ENCODE peak calls at places on chromosomes 16 and 17, in eight cellular contexts. One of them, this sample, is unnamed.
A peak's percentile ranks its signal among the peaks of the same experiment; 100 is the strongest.

GRCh38 chr16:86649875-86650274 is 71.5 kb downstream of the FOXL1 start:
- DNase-seq in endothelial cell of umbilical vein: no peak
- DNase-seq in H1: no peak
- DNase-seq in HepG2: no peak
- DNase-seq in GM12878: no peak
- DNase-seq in K562: no peak
- DNase-seq in HCT116: no peak
- DNase-seq in SK-N-SH: no peak
- DNase-seq in this sample: no peak

GRCh38 chr17:41962768-41963434 is 3.7 kb upstream of the CNP start:
- DNase-seq in GM12878: no peak
- DNase-seq in endothelial cell of umbilical vein: peak; percentile 64
- DNase-seq in H1: peak; percentile 66
- DNase-seq in SK-N-SH: peak; percentile 87
- DNase-seq in K562: peak; percentile 78
- DNase-seq in HepG2: peak; percentile 74
- DNase-seq in HCT116: peak; percentile 33
- DNase-seq in this sample: no peak

GRCh38 chr17:606501-607243 is 108.0 kb downstream of the VPS53 start:
- DNase-seq in SK-N-SH: no peak
- DNase-seq in HepG2: no peak
- DNase-seq in HCT116: no peak
- DNase-seq in GM12878: no peak
- DNase-seq in K562: no peak
- DNase-seq in H1: no peak
- DNase-seq in endothelial cell of umbilical vein: no peak
- DNase-seq in this sample: no peak

GRCh38 chr17:17682293-17682736 is 1.1 kb downstream of the RAI1 start:
- DNase-seq in SK-N-SH: peak; percentile 74
- DNase-seq in GM12878: no peak
- DNase-seq in HepG2: no peak
- DNase-seq in K562: peak; percentile 66
- DNase-seq in HCT116: no peak
- DNase-seq in endothelial cell of umbilical vein: peak; percentile 19
- DNase-seq in H1: no peak
- DNase-seq in this sample: no peak

GRCh38 chr17:48016112-48016511 is 21.5 kb downstream of the COPZ2 start:
- DNase-seq in H1: no peak
- DNase-seq in HCT116: no peak
- DNase-seq in HepG2: no peak
- DNase-seq in SK-N-SH: no peak
- DNase-seq in K562: peak; percentile 39
- DNase-seq in GM12878: no peak
- DNase-seq in endothelial cell of umbilical vein: no peak
- DNase-seq in this sample: no peak

GRCh38 chr17:60391419-60392041 is 403 bp downstream of the USP32 start:
- DNase-seq in HepG2: no peak
- DNase-seq in K562: no peak
- DNase-seq in H1: peak; percentile 17
- DNase-seq in HCT116: no peak
- DNase-seq in endothelial cell of umbilical vein: no peak
- DNase-seq in SK-N-SH: no peak
- DNase-seq in GM12878: no peak
- DNase-seq in this sample: no peak

GRCh38 chr17:78409191-78409621 is 30.8 kb downstream of the PGS1 start:
- DNase-seq in K562: no peak
- DNase-seq in GM12878: no peak
- DNase-seq in H1: no peak
- DNase-seq in endothelial cell of umbilical vein: no peak
- DNase-seq in HCT116: no peak
- DNase-seq in SK-N-SH: no peak
- DNase-seq in HepG2: no peak
- DNase-seq in this sample: no peak

GRCh38 chr16:87897563-87898505 is 28.5 kb upstream of the SLC7A5 start:
- DNase-seq in endothelial cell of umbilical vein: no peak
- DNase-seq in H1: no peak
- DNase-seq in SK-N-SH: no peak
- DNase-seq in K562: no peak
- DNase-seq in HepG2: no peak
- DNase-seq in GM12878: no peak
- DNase-seq in HCT116: no peak
- DNase-seq in this sample: no peak

GRCh38 chr17:37848690-37849616 is 75.3 kb upstream of the TBC1D3K start:
- DNase-seq in endothelial cell of umbilical vein: peak; percentile 34
- DNase-seq in K562: no peak
- DNase-seq in GM12878: peak; percentile 79
- DNase-seq in SK-N-SH: no peak
- DNase-seq in HCT116: peak; percentile 89
- DNase-seq in H1: no peak
- DNase-seq in HepG2: no peak
- DNase-seq in this sample: no peak

GRCh38 chr16:17518441-17518840 is 47.7 kb upstream of the XYLT1 start:
- DNase-seq in endothelial cell of umbilical vein: no peak
- DNase-seq in K562: no peak
- DNase-seq in SK-N-SH: no peak
- DNase-seq in HepG2: no peak
- DNase-seq in GM12878: no peak
- DNase-seq in HCT116: no peak
- DNase-seq in H1: no peak
- DNase-seq in this sample: no peak

GRCh38 chr17:77189148-77189547 is 48.4 kb downstream of the SEC14L1 start:
- DNase-seq in K562: no peak
- DNase-seq in SK-N-SH: no peak
- DNase-seq in H1: no peak
- DNase-seq in GM12878: peak; percentile 64
- DNase-seq in HepG2: no peak
- DNase-seq in HCT116: no peak
- DNase-seq in endothelial cell of umbilical vein: no peak
- DNase-seq in this sample: no peak

GRCh38 chr16:14545346-14545884 is 84.6 kb downstream of the PARN start:
- DNase-seq in GM12878: no peak
- DNase-seq in HepG2: peak; percentile 95
- DNase-seq in HCT116: no peak
- DNase-seq in endothelial cell of umbilical vein: no peak
- DNase-seq in K562: no peak
- DNase-seq in SK-N-SH: no peak
- DNase-seq in H1: no peak
- DNase-seq in this sample: no peak

GRCh38 chr16:15849209-15849981 is 7.4 kb downstream of the MYH11 start:
- DNase-seq in SK-N-SH: no peak
- DNase-seq in HepG2: peak; percentile 30
- DNase-seq in HCT116: no peak
- DNase-seq in K562: no peak
- DNase-seq in endothelial cell of umbilical vein: no peak
- DNase-seq in GM12878: no peak
- DNase-seq in H1: no peak
- DNase-seq in this sample: no peak

GRCh38 chr16:11201498-11202259 is 54.3 kb downstream of the SOCS1 start:
- DNase-seq in HepG2: peak; percentile 67
- DNase-seq in K562: peak; percentile 80
- DNase-seq in SK-N-SH: peak; percentile 51
- DNase-seq in H1: peak; percentile 65
- DNase-seq in endothelial cell of umbilical vein: peak; percentile 87
- DNase-seq in GM12878: no peak
- DNase-seq in HCT116: peak; percentile 86
- DNase-seq in this sample: no peak

GRCh38 chr16:54347961-54348360 is 61.4 kb upstream of the IRX3 start:
- DNase-seq in H1: no peak
- DNase-seq in endothelial cell of umbilical vein: no peak
- DNase-seq in HepG2: no peak
- DNase-seq in HCT116: no peak
- DNase-seq in SK-N-SH: no peak
- DNase-seq in GM12878: no peak
- DNase-seq in K562: no peak
- DNase-seq in this sample: no peak

GRCh38 chr17:78237403-78238012 is 6.1 kb downstream of the TMEM235 start:
- DNase-seq in HepG2: no peak
- DNase-seq in SK-N-SH: peak; percentile 77
- DNase-seq in HCT116: no peak
- DNase-seq in endothelial cell of umbilical vein: no peak
- DNase-seq in GM12878: no peak
- DNase-seq in K562: no peak
- DNase-seq in H1: no peak
- DNase-seq in this sample: no peak

GRCh38 chr17:47203984-47204721 is 5.0 kb upstream of the MYL4 start:
- DNase-seq in H1: no peak
- DNase-seq in K562: no peak
- DNase-seq in HCT116: no peak
- DNase-seq in endothelial cell of umbilical vein: no peak
- DNase-seq in GM12878: no peak
- DNase-seq in HepG2: no peak
- DNase-seq in SK-N-SH: no peak
- DNase-seq in this sample: no peak

GRCh38 chr17:6686026-6686425 is 27.1 kb downstream of the SLC13A5 start:
- DNase-seq in endothelial cell of umbilical vein: no peak
- DNase-seq in GM12878: no peak
- DNase-seq in H1: no peak
- DNase-seq in HCT116: no peak
- DNase-seq in K562: no peak
- DNase-seq in HepG2: no peak
- DNase-seq in SK-N-SH: no peak
- DNase-seq in this sample: no peak

GRCh38 chr17:32588982-32589381 is 102.2 kb downstream of the CDK5R1 start:
- DNase-seq in GM12878: no peak
- DNase-seq in SK-N-SH: peak; percentile 23
- DNase-seq in endothelial cell of umbilical vein: no peak
- DNase-seq in HCT116: peak; percentile 12
- DNase-seq in H1: no peak
- DNase-seq in HepG2: peak; percentile 11
- DNase-seq in K562: peak; percentile 25
- DNase-seq in this sample: no peak
- H3K9ac ChIP-seq in GM12878: no peak overlapping the region
- H3K9ac ChIP-seq in SK-N-SH: no peak overlapping the region
- H3K9ac ChIP-seq in endothelial cell of umbilical vein: no peak overlapping the region
- H3K9ac ChIP-seq in HCT116: no peak overlapping the region
- H3K9ac ChIP-seq in H1: no peak overlapping the region
- H3K9ac ChIP-seq in HepG2: no peak overlapping the region
- H3K9ac ChIP-seq in K562: no peak overlapping the region
- H3K9ac ChIP-seq in this sample: no peak overlapping the region

GRCh38 chr16:81385031-81385756 is 59.4 kb upstream of the CMIP start:
- DNase-seq in K562: no peak
- DNase-seq in SK-N-SH: no peak
- DNase-seq in endothelial cell of umbilical vein: peak; percentile 91
- DNase-seq in HepG2: no peak
- DNase-seq in GM12878: no peak
- DNase-seq in H1: no peak
- DNase-seq in HCT116: no peak
- DNase-seq in this sample: no peak
- TF ChIP-seq POLR2AphosphoS5 in K562: no peak
- TF ChIP-seq POLR2AphosphoS5 in SK-N-SH: no peak
- TF ChIP-seq POLR2AphosphoS5 in endothelial cell of umbilical vein: peak; percentile 62
- TF ChIP-seq POLR2AphosphoS5 in HepG2: no peak
- TF ChIP-seq POLR2AphosphoS5 in GM12878: no peak
- TF ChIP-seq POLR2AphosphoS5 in H1: no peak
- TF ChIP-seq POLR2AphosphoS5 in HCT116: no peak
- TF ChIP-seq POLR2AphosphoS5 in this sample: no peak

GRCh38 chr17:71111945-71112344 is 942.6 kb downstream of the KCNJ2 start:
- DNase-seq in HCT116: no peak
- DNase-seq in H1: no peak
- DNase-seq in GM12878: no peak
- DNase-seq in HepG2: no peak
- DNase-seq in SK-N-SH: peak; percentile 30
- DNase-seq in K562: no peak
- DNase-seq in endothelial cell of umbilical vein: no peak
- DNase-seq in this sample: no peak

GRCh38 chr17:71115669-71115972 is 946.3 kb downstream of the KCNJ2 start:
- DNase-seq in SK-N-SH: no peak
- DNase-seq in HepG2: no peak
- DNase-seq in endothelial cell of umbilical vein: no peak
- DNase-seq in K562: no peak
- DNase-seq in GM12878: no peak
- DNase-seq in HCT116: no peak
- DNase-seq in H1: no peak
- DNase-seq in this sample: no peak

GRCh38 chr17:71117461-71117860 is 948.1 kb downstream of the KCNJ2 start:
- DNase-seq in K562: no peak
- DNase-seq in GM12878: no peak
- DNase-seq in SK-N-SH: no peak
- DNase-seq in endothelial cell of umbilical vein: no peak
- DNase-seq in HepG2: no peak
- DNase-seq in H1: no peak
- DNase-seq in HCT116: no peak
- DNase-seq in this sample: no peak

GRCh38 chr17:71118039-71118438 is 948.7 kb downstream of the KCNJ2 start:
- DNase-seq in SK-N-SH: peak; percentile 32
- DNase-seq in HCT116: peak; percentile 29
- DNase-seq in GM12878: no peak
- DNase-seq in K562: no peak
- DNase-seq in HepG2: no peak
- DNase-seq in endothelial cell of umbilical vein: no peak
- DNase-seq in H1: peak; percentile 1
- DNase-seq in this sample: no peak

DNA sequence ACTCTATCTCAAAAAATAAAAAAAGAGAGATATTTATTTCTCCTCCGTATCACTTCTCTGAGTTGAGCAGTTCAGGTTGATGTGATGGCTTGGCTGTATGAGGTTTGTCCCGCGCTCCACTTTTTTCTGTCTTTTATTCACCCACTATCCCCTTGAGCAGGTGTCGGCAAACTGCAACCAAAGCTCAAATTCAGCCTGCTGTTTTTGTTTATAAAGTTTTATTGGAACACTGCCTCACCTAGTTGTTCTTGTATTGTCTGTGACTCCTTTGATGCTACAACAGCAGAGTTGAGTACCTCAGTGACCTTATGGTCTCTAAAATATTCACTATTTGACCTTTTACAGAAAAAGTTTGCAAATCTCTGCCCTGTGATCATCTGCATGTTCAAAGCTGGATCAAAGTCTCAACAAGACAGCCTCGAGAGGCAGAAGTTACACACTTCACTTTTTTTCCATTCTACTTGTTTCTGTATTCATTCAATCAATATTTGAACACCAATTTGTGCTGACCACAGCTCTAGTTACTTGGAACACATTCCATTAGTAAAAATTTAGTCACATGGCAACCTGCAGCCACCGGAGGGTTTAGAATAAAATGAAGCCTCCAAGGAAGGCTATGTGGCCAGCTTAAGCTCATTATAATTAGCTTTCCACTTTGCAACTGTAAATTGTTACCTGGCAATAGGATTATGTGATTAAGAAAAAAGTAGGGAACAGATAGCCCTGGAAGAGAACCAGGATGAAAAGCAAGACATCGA is 945.8 kb downstream of the KCNJ2 start:
- DNase-seq in GM12878: no peak
- DNase-seq in HCT116: no peak
- DNase-seq in K562: no peak
- DNase-seq in endothelial cell of umbilical vein: no peak
- DNase-seq in H1: no peak
- DNase-seq in SK-N-SH: no peak
- DNase-seq in HepG2: no peak
- DNase-seq in this sample: no peak
- H3K9ac ChIP-seq in GM12878: no peak overlapping the region
- H3K9ac ChIP-seq in HCT116: no peak overlapping the region
- H3K9ac ChIP-seq in K562: no peak overlapping the region
- H3K9ac ChIP-seq in endothelial cell of umbilical vein: no peak overlapping the region
- H3K9ac ChIP-seq in H1: no peak overlapping the region
- H3K9ac ChIP-seq in SK-N-SH: no peak overlapping the region
- H3K9ac ChIP-seq in HepG2: no peak overlapping the region
- H3K9ac ChIP-seq in this sample: no peak overlapping the region

GRCh38 chr16:77858060-77858459 is 69.7 kb downstream of the VAT1L start:
- DNase-seq in endothelial cell of umbilical vein: no peak
- DNase-seq in HepG2: no peak
- DNase-seq in H1: no peak
- DNase-seq in SK-N-SH: no peak
- DNase-seq in GM12878: no peak
- DNase-seq in HCT116: no peak
- DNase-seq in K562: no peak
- DNase-seq in this sample: no peak
- TF ChIP-seq POLR2AphosphoS5 in endothelial cell of umbilical vein: no peak
- TF ChIP-seq POLR2AphosphoS5 in HepG2: no peak
- TF ChIP-seq POLR2AphosphoS5 in H1: no peak
- TF ChIP-seq POLR2AphosphoS5 in SK-N-SH: no peak
- TF ChIP-seq POLR2AphosphoS5 in GM12878: no peak
- TF ChIP-seq POLR2AphosphoS5 in HCT116: no peak
- TF ChIP-seq POLR2AphosphoS5 in K562: no peak
- TF ChIP-seq POLR2AphosphoS5 in this sample: no peak